ENCODE peak calls at places on chromosomes 11 and 22, in eight cellular contexts. M is NB4, X is A549, R is body of pancreas, N is adrenal gland, P is IMR-90, K is Peyer's patch, O is tibial nerve. T is an unnamed sample.
A peak's percentile ranks its signal among the peaks of the same experiment; 100 is the strongest.

GRCh38 chr11:2988996-2989395 is 3.1 kb downstream of the NAP1L4 start:
- DNase-seq in M (no peak), X (no peak), R (no peak), N (no peak), P (peak; percentile 33), K (no peak), O (no peak), T (no peak)

GRCh38 chr22:50274311-50274710 is 4.1 kb upstream of the MAPK11 start:
- DNase-seq in M (peak; percentile 64), X (peak; percentile 38), R (peak; percentile 61), N (peak; percentile 84), P (peak; percentile 54), K (no peak), O (peak; percentile 44), T (no peak)

GRCh38 chr22:36911887-36912661 is 1.4 kb upstream of the CSF2RB start:
- DNase-seq in M (no peak), X (no peak), R (no peak), N (no peak), P (no peak), K (no peak), O (no peak), T (no peak)

GRCh38 chr22:45638834-45639746 is 32.5 kb upstream of the ATXN10 start:
- DNase-seq in M (peak; percentile 88), X (peak; percentile 90), R (no peak), N (peak; percentile 30), P (no peak), K (peak; percentile 60), O (peak; percentile 70), T (peak; percentile 95)

GRCh38 chr22:44544523-44545433 is 46.7 kb upstream of the RTL6 start:
- DNase-seq in M (no peak), X (no peak), R (no peak), N (no peak), P (no peak), K (no peak), O (no peak), T (peak; percentile 77)

GRCh38 chr11:121112498-121113455 is 11.7 kb downstream of the TECTA start:
- DNase-seq in M (peak; percentile 69), X (peak; percentile 51), R (peak; percentile 46), N (peak; percentile 81), P (peak; percentile 82), K (no peak), O (peak; percentile 55), T (no peak)

GRCh38 chr11:19890308-19890707 is 177.7 kb downstream of the NAV2 start:
- DNase-seq in M (no peak), X (no peak), R (no peak), N (no peak), P (peak; percentile 88), K (no peak), O (no peak), T (no peak)

GRCh38 chr11:69003301-69003865 is 9.7 kb downstream of the MRGPRF start:
- DNase-seq in M (no peak), X (no peak), R (no peak), N (no peak), P (no peak), K (peak; percentile 37), O (no peak), T (no peak)

GRCh38 chr11:112516261-112516660 is 255.6 kb upstream of the PLET1 start:
- DNase-seq in M (no peak), X (no peak), R (no peak), N (no peak), P (no peak), K (no peak), O (no peak), T (no peak)

GRCh38 chr11:128302425-128303186 is 284.8 kb downstream of the ETS1 start:
- DNase-seq in M (no peak), X (no peak), R (no peak), N (no peak), P (no peak), K (no peak), O (no peak), T (no peak)

GRCh38 chr11:131668867-131669780 is 298.7 kb downstream of the NTM start:
- DNase-seq in M (peak; percentile 59), X (peak; percentile 49), R (peak; percentile 46), N (peak; percentile 27), P (peak; percentile 16), K (no peak), O (no peak), T (no peak)

GRCh38 chr11:69892237-69892985 is 73.2 kb upstream of the FGF3 start:
- DNase-seq in M (peak; percentile 50), X (no peak), R (no peak), N (no peak), P (no peak), K (no peak), O (no peak), T (no peak)

GRCh38 chr11:31492320-31492913 is 17.0 kb downstream of the IMMP1L start:
- DNase-seq in M (no peak), X (no peak), R (no peak), N (peak; percentile 10), P (peak; percentile 61), K (no peak), O (no peak), T (no peak)

GRCh38 chr22:49720279-49720959 is 107.3 kb downstream of the BRD1 start:
- DNase-seq in M (no peak), X (no peak), R (no peak), N (no peak), P (no peak), K (no peak), O (no peak), T (no peak)

GRCh38 chr22:22094514-22094913 is 111.9 kb upstream of the TOP3B start:
- DNase-seq in M (no peak), X (no peak), R (no peak), N (no peak), P (no peak), K (no peak), O (no peak), T (no peak)

GRCh38 chr11:73854680-73855079 is 22.0 kb downstream of the COA4 start:
- DNase-seq in M (no peak), X (no peak), R (no peak), N (no peak), P (peak; percentile 59), K (no peak), O (no peak), T (no peak)

GRCh38 chr11:57567512-57568329 is at the start of gene UBE2L6:
- DNase-seq in M (peak; percentile 87), X (peak; percentile 87), R (peak; percentile 80), N (peak; percentile 82), P (no peak), K (peak; percentile 89), O (peak; percentile 40), T (peak; percentile 91)
- TF ChIP-seq CTCF in M (peak; percentile 29), X (no peak), R (peak; percentile 87), N (peak; percentile 85), P (peak; percentile 39), K (no peak), O (peak; percentile 88), T (no peak)

GRCh38 chr11:65898656-65899355 is 1.4 kb downstream of the FOSL1 start:
- DNase-seq in M (no peak), X (no peak), R (no peak), N (no peak), P (no peak), K (no peak), O (no peak), T (no peak)
- TF ChIP-seq POLR2A in M (no peak), X (no peak), R (no peak), N (no peak), P (no peak), K (no peak), O (no peak), T (no peak)

DNA sequence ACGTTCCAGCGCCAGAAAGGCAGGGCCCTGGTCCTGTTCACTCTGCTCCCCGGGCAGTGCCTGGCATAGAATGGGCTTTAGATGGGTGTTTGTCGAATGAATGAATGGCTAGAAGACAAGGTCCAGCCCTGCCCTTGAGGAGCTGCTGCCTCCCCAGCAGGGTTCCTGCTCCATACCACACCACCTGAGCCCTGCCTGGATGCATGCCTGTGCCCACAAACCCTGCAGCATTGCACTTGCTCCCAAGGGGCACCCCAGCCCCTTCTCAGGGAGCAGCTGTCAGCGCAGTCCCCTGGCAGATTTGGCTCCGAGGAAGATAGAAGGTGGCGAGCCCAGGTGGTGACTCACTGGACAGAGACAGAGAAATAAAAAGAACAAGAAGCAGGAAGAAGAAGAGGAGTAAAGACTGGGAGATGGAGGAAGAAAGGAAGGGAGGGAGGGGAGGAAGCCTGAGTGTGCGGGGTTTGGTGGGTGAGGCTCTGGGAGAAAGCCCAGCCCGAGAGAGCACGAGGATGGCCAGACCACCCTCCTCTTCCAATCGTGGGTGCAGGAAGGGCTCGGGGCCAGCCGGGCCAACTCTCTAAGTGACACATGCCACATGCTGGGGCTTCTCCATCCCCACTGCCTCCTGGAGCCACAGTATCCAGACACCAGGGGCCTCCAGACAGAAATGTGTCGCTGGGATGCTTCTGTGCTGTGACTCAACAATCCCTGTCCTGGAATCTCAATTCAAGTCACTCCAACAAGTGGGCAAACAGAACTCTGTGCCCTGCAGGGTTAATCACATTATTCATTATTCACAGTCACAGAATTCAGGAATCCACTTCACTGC is 1474.3 kb downstream of the BRD1 start:
- DNase-seq in M (no peak), X (peak; percentile 71), R (no peak), N (no peak), P (no peak), K (peak; percentile 26), O (no peak), T (no peak)
- TF ChIP-seq CTCF in M (no peak), X (no peak), R (no peak), N (no peak), P (no peak), K (no peak), O (no peak), T (no peak)

GRCh38 chr22:41301085-41302015 is at the start of gene ZC3H7B:
- DNase-seq in M (peak; percentile 86), X (peak; percentile 92), R (peak; percentile 82), N (peak; percentile 84), P (peak; percentile 74), K (peak; percentile 88), O (peak; percentile 58), T (peak; percentile 94)
- TF ChIP-seq POLR2A in M (peak; percentile 79), X (peak; percentile 54), R (peak; percentile 74), N (peak; percentile 76), P (peak; percentile 76), K (peak; percentile 53), O (no peak), T (no peak)

DNA sequence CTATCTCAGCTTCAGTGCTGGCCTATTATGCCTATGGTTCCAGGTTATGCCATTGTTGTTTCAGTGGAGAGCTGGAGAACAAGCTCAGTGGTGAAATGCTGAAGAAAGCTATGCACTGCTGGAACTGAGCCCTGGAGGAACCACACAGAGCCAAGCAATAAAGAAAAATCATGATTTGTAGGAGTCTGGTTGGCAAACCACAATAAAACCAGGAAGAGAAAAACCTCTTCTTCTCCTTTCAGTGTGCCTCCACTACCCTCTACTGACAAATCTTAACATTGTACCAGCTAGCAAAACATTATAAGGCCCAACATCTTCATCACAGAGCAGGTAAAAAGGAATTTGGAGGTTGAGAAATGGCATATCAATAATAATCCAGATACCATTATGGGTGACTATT is 5.3 kb downstream of the OR51F2 start:
- DNase-seq in M (peak; percentile 11), X (no peak), R (no peak), N (no peak), P (peak; percentile 44), K (no peak), O (no peak), T (no peak)
- TF ChIP-seq CTCF in M (no peak), X (no peak), R (no peak), N (no peak), P (peak; percentile 69), K (no peak), O (no peak), T (no peak)

DNA sequence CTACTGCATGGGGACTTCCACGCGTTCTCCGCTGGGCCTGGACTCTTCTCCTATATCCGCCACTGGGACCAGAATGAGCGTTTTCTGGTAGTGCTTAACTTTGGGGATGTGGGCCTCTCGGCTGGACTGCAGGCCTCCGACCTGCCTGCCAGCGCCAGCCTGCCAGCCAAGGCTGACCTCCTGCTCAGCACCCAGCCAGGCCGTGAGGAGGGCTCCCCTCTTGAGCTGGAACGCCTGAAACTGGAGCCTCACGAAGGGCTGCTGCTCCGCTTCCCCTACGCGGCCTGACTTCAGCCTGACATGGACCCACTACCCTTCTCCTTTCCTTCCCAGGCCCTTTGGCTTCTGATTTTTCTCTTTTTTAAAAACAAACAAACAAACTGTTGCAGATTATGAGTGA is 7.7 kb downstream of the SLC3A2 start:
- DNase-seq in M (no peak), X (no peak), R (no peak), N (no peak), P (no peak), K (no peak), O (no peak), T (no peak)
- TF ChIP-seq POLR2A in M (no peak), X (no peak), R (no peak), N (no peak), P (no peak), K (no peak), O (no peak), T (no peak)

T was measured in lower leg skin.